ENCODE peak calls at places on chromosomes 7 and 10, in nine cellular contexts. S is GM23338, D is HCT116, J is suprapubic skin, T is H1, R is spleen, A is endothelial cell of umbilical vein, B is Panc1, E is SK-N-SH. L is an unnamed sample. For H3K36me3 and H3K4me1, the result is how much of the 10 kb centered on the place peaks cover.

GRCh38 chr10:123795196-123795780 is 96.3 kb downstream of the CPXM2 start:
- DNase-seq in S (no peak), D (no peak), J (peak), T (peak), R (no peak), A (no peak), B (no peak), E (no peak), L (no peak)

GRCh38 chr7:134069187-134069586 is 58.0 kb upstream of the LRGUK start:
- DNase-seq in S (no peak), D (no peak), J (no peak), T (no peak), R (no peak), A (no peak), B (no peak), E (no peak), L (no peak)

GRCh38 chr7:22732556-22733126 is 5.6 kb downstream of the IL6 start:
- DNase-seq in S (peak), D (peak), J (no peak), T (no peak), R (no peak), A (peak), B (no peak), E (no peak), L (no peak)

GRCh38 chr7:82839063-82839462 is 323.6 kb downstream of the PCLO start:
- DNase-seq in S (no peak), D (no peak), J (no peak), T (no peak), R (no peak), A (peak), B (no peak), E (no peak), L (no peak)

GRCh38 chr7:43792471-43792870 is 34.0 kb downstream of the BLVRA start:
- DNase-seq in S (no peak), D (no peak), J (no peak), T (no peak), R (no peak), A (no peak), B (no peak), E (no peak), L (no peak)

GRCh38 chr7:11427686-11428273 is 404.2 kb downstream of the THSD7A start:
- DNase-seq in S (peak), D (peak), J (no peak), T (no peak), R (no peak), A (peak), B (peak), E (peak), L (no peak)

GRCh38 chr7:155210386-155210785 is 87.3 kb upstream of the INSIG1 start:
- DNase-seq in S (no peak), D (no peak), J (peak), T (no peak), R (peak), A (no peak), B (no peak), E (no peak), L (no peak)

GRCh38 chr10:19328582-19328981 is 280.0 kb downstream of the MALRD1 start:
- DNase-seq in S (no peak), D (no peak), J (no peak), T (no peak), R (no peak), A (no peak), B (no peak), E (no peak), L (no peak)

GRCh38 chr10:133166828-133167692 is 7.0 kb downstream of the KNDC1 start:
- DNase-seq in S (no peak), D (no peak), J (peak), T (no peak), R (no peak), A (no peak), B (no peak), E (no peak), L (no peak)

GRCh38 chr10:68725016-68725415 is 4.0 kb downstream of the CCAR1 start:
- DNase-seq in S (no peak), D (no peak), J (no peak), T (no peak), R (no peak), A (no peak), B (no peak), E (no peak), L (no peak)

GRCh38 chr7:126426652-126427051 is 826.1 kb downstream of the GRM8 start:
- DNase-seq in S (no peak), D (no peak), J (no peak), T (no peak), R (no peak), A (no peak), B (no peak), E (no peak), L (no peak)

GRCh38 chr10:116886772-116887171 is 37.5 kb downstream of the ENO4 start:
- DNase-seq in S (no peak), D (no peak), J (no peak), T (no peak), R (no peak), A (no peak), B (no peak), E (no peak), L (no peak)

GRCh38 chr10:30985552-30985951 is 46.1 kb downstream of the ZNF438 start:
- DNase-seq in S (no peak), D (peak), J (no peak), T (no peak), R (no peak), A (peak), B (no peak), E (no peak), L (no peak)

GRCh38 chr10:52563361-52563760 is 209.2 kb downstream of the MBL2 start:
- DNase-seq in S (no peak), D (no peak), J (no peak), T (no peak), R (no peak), A (no peak), B (no peak), E (no peak), L (no peak)

GRCh38 chr10:93363891-93364648 is 118.1 kb downstream of the MYOF start:
- DNase-seq in S (no peak), D (no peak), J (peak), T (no peak), R (peak), A (no peak), B (no peak), E (no peak), L (no peak)

GRCh38 chr7:151387161-151388006 is 22.5 kb downstream of the WDR86 start:
- DNase-seq in S (no peak), D (no peak), J (no peak), T (no peak), R (peak), A (no peak), B (no peak), E (no peak), L (no peak)

GRCh38 chr10:77637474-77637985 is at the start of gene KCNMA1:
- DNase-seq in S (peak), D (no peak), J (no peak), T (peak), R (peak), A (no peak), B (no peak), E (peak), L (no peak)

GRCh38 chr7:100710452-100710851 is 4.5 kb downstream of the POP7 start:
- DNase-seq in S (no peak), D (no peak), J (no peak), T (no peak), R (no peak), A (no peak), B (no peak), E (no peak), L (no peak)

GRCh38 chr10:12423896-12424295 is 74.5 kb downstream of the CAMK1D start:
- DNase-seq in S (no peak), D (no peak), J (no peak), T (no peak), R (peak), A (no peak), B (no peak), E (no peak), L (no peak)

GRCh38 chr10:13848530-13849425 is 262.0 kb downstream of the PRPF18 start:
- DNase-seq in S (no peak), D (no peak), J (no peak), T (no peak), R (no peak), A (no peak), B (no peak), E (peak), L (no peak)

GRCh38 chr10:21078410-21079329 is 181.6 kb upstream of the NEBL start:
- DNase-seq in S (peak), D (peak), J (no peak), T (peak), R (no peak), A (peak), B (peak), E (peak), L (peak)

GRCh38 chr10:133274751-133275682 is 1.7 kb downstream of the ADAM8 start:
- DNase-seq in S (no peak), D (no peak), J (no peak), T (no peak), R (peak), A (no peak), B (no peak), E (no peak), L (no peak)

GRCh38 chr7:27235387-27236052 is 7.1 kb upstream of the EVX1 start:
- DNase-seq in S (peak), D (peak), J (no peak), T (peak), R (no peak), A (no peak), B (no peak), E (peak), L (no peak)

GRCh38 chr10:75857896-75858295 is 426.5 kb downstream of the LRMDA start:
- DNase-seq in S (no peak), D (no peak), J (no peak), T (no peak), R (no peak), A (no peak), B (no peak), E (no peak), L (no peak)

GRCh38 chr7:79610301-79610700 is 156.8 kb upstream of the MAGI2 start:
- DNase-seq in S (no peak), D (no peak), J (no peak), T (no peak), R (no peak), A (no peak), B (no peak), E (peak), L (no peak)

GRCh38 chr10:34341473-34341872 is 473.6 kb downstream of the PARD3 start:
- DNase-seq in S (no peak), D (no peak), J (no peak), T (no peak), R (no peak), A (no peak), B (no peak), E (no peak), L (no peak)

GRCh38 chr7:139541600-139542307 is 18.3 kb downstream of the CLEC2L start:
- DNase-seq in S (peak), D (no peak), J (no peak), T (no peak), R (no peak), A (no peak), B (no peak), E (peak), L (no peak)

GRCh38 chr7:43594020-43594419 is 11.1 kb downstream of the STK17A start:
- DNase-seq in S (no peak), D (no peak), J (no peak), T (no peak), R (no peak), A (no peak), B (no peak), E (no peak), L (no peak)

GRCh38 chr10:58028597-58029366 is 238.9 kb downstream of the IPMK start:
- DNase-seq in S (no peak), D (no peak), J (no peak), T (no peak), R (no peak), A (no peak), B (no peak), E (no peak), L (no peak)

GRCh38 chr7:1531263-1531978 is 919 bp downstream of the MAFK start:
- DNase-seq in S (no peak), D (no peak), J (no peak), T (no peak), R (peak), A (peak), B (no peak), E (peak), L (peak)

GRCh38 chr7:138926241-138926612 is 55.0 kb downstream of the KIAA1549 start:
- DNase-seq in S (no peak), D (no peak), J (no peak), T (no peak), R (no peak), A (no peak), B (no peak), E (no peak), L (no peak)

GRCh38 chr7:36777062-36777461 is 52.8 kb upstream of the AOAH start:
- DNase-seq in S (no peak), D (no peak), J (no peak), T (no peak), R (no peak), A (no peak), B (no peak), E (no peak), L (no peak)

GRCh38 chr10:109727436-109727835 is 195.9 kb downstream of the XPNPEP1 start:
- DNase-seq in S (no peak), D (no peak), J (no peak), T (no peak), R (no peak), A (no peak), B (no peak), E (no peak), L (no peak)

GRCh38 chr7:154451480-154452457 is 399.6 kb downstream of the DPP6 start:
- DNase-seq in S (no peak), D (no peak), J (no peak), T (no peak), R (no peak), A (no peak), B (no peak), E (no peak), L (no peak)

GRCh38 chr10:1684991-1685390 is 52.3 kb downstream of the ADARB2 start:
- DNase-seq in S (no peak), D (no peak), J (no peak), T (no peak), R (no peak), A (no peak), B (no peak), E (no peak), L (no peak)

GRCh38 chr10:1687190-1687589 is 50.1 kb downstream of the ADARB2 start:
- DNase-seq in S (no peak), D (no peak), J (no peak), T (no peak), R (no peak), A (no peak), B (no peak), E (no peak), L (no peak)

GRCh38 chr10:1687606-1688005 is 49.7 kb downstream of the ADARB2 start:
- DNase-seq in S (no peak), D (no peak), J (no peak), T (no peak), R (no peak), A (no peak), B (no peak), E (no peak), L (no peak)

GRCh38 chr10:1683649-1684048 is 53.7 kb downstream of the ADARB2 start:
- DNase-seq in S (no peak), D (no peak), J (no peak), T (no peak), R (no peak), A (no peak), B (no peak), E (no peak), L (no peak)

GRCh38 chr10:1685671-1686450 is 51.5 kb downstream of the ADARB2 start:
- DNase-seq in S (no peak), D (no peak), J (no peak), T (no peak), R (no peak), A (no peak), B (no peak), E (no peak), L (no peak)
- TF ChIP-seq POLR2AphosphoS5 in S (no peak), D (no peak), J (no peak), T (no peak), R (no peak), A (no peak), B (no peak), E (no peak), L (no peak)

DNA sequence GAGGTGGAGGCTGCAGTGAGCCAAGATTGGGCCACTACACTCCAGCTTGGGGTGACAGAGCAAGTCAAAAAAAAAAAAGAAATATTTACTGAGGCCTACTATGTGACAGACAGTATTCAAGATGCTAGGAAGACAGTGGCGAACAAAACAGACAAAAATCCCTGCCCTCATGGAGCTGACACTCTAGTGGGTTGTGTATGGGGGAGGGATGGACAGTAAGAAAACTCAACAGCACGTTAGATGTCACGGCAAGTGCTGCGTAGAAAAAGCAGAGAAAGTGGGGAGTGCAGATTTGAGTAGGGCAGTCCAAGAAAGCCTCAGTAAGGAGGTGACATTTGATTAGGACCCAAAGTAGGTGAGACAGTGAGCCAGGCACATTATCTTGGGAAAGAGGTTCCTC is 10.1 kb downstream of the CAMK2G start:
- DNase-seq in S (no peak), D (no peak), J (no peak), T (no peak), R (no peak), A (no peak), B (no peak), E (no peak), L (no peak)
- H3K36me3 ChIP-seq in S (under half), D (under half), J (under half), T (under half), R (under half), A (under half), B (under half), E (under half), L (under half)

DNA sequence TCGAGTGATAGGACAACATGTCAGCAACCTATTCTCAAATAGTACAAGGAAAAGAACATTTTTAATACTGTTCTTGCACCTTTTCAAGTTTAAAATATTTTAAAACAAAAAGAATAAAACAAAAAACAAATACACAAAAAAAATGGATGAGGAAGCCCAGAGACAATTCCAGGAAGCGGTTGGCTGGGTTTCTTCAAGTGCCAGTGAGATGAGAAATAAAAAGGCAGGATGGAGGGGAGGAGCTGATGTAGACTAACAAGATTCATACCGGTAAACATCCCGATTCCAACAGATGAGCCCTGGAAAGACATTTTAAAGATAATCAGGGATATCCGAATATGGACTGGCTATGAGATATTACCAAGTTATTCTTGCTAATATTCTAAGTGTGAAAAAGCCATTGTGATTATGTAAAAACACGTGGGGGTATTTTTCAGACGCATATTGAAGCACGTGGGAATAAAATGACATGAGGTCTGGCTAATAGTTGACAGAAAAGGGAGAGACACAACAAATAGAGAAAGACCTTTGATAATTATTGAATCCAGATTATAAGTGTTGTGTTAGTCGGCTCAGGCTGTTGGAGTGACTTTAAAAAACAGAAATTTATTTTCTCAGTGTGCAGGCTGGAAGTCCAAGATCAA is 101.3 kb upstream of the LRRC4 start:
- DNase-seq in S (no peak), D (no peak), J (no peak), T (no peak), R (no peak), A (peak), B (no peak), E (no peak), L (no peak)
- H3K4me1 ChIP-seq in S (under half), D (under half), J (under half), T (under half), R (under half), A (under half), B (under half), E (under half), L (under half)

GRCh38 chr10:28676968-28677888 is at the start of gene BAMBI:
- DNase-seq in S (peak), D (peak), J (peak), T (peak), R (peak), A (peak), B (no peak), E (peak), L (peak)
- TF ChIP-seq POLR2AphosphoS5 in S (peak), D (peak), J (no peak), T (peak), R (peak), A (peak), B (no peak), E (peak), L (no peak)

GRCh38 chr10:90967865-90968264 is 47.0 kb upstream of the ANKRD1 start:
- DNase-seq in S (no peak), D (no peak), J (no peak), T (no peak), R (no peak), A (no peak), B (no peak), E (no peak), L (no peak)
- H3K36me3 ChIP-seq in S (under half), D (under half), J (under half), T (under half), R (under half), A (under half), B (under half), E (under half), L (under half)

DNA sequence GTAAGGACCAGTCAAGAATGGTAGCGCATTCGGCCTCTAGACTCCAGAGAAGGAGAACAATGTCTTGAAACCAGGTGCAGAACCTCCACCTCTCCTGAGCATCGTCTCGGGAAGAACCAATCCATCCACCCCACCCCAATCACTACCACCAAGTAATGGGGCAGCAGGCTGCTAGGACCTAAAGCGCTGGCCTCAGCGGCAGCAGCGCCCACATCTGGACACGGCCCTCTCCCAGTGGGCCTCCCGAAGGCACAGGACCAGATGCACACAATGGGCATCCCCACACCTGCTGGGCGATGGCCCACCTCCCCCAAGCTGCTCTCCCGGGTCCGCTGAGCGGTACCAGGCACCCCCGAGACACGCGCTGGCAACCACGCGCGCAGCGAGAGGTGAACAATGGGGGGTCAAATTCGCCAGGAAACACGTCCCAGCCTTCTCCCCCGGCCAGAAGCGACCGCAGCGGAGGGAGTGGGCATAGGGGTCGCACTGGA is 631 bp downstream of the CTTNBP2 start:
- DNase-seq in S (peak), D (peak), J (no peak), T (peak), R (no peak), A (peak), B (no peak), E (no peak), L (no peak)
- H3K4me1 ChIP-seq in S (half or more), D (under half), J (under half), T (under half), R (under half), A (under half), B (under half), E (under half), L (under half)

GRCh38 chr10:95508730-95509129 is 52.4 kb downstream of the SORBS1 start:
- DNase-seq in S (peak), D (no peak), J (no peak), T (no peak), R (no peak), A (peak), B (no peak), E (no peak), L (no peak)
- TF ChIP-seq POLR2AphosphoS5 in S (no peak), D (no peak), J (no peak), T (no peak), R (no peak), A (no peak), B (no peak), E (no peak), L (no peak)

DNA sequence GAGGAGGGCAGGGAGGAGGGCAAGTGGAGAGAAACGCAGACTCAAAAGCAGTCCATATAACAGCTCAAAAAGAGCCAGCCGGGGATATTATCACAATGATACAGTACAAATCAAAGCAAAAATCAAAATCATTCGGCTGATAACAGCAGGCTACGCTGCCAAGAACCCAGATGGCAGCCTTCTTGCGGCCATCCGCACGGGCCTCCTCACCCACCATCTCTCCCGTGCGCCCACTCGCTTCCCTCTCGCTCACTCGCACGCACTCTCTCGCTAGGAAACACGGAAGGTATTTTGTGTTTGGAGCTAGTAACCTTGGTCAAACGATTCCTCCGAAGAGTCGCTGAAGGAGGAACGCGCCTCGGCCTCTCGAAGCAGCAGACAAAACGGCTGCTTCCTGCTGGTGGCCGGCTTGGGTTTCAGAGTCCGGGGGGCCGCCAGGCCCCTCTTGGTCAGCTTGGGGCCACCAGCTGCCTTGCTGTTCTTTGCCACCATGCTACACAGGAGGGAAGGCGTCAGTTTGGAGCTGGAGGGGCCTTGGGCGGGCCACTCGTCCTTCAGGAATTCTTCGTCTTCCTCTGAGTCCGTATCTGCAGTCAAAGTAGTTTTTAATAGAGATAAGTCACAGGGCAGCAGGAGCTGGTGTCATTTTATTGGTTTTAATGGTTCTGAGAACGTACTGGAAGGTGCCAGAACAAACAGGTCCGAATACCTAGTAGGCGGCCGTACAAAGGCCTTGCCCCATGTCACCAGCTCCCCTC is 68.9 kb downstream of the SLC29A4 start:
- DNase-seq in S (peak), D (no peak), J (no peak), T (no peak), R (no peak), A (no peak), B (no peak), E (no peak), L (no peak)
- H3K36me3 ChIP-seq in S (under half), D (under half), J (half or more), T (under half), R (under half), A (under half), B (under half), E (under half), L (under half)

L was measured in breast epithelium.